ENCODE peak calls at places on chromosomes 5 and 9, in eight cellular contexts. One of them, this sample, is unnamed.
A peak's percentile ranks its signal among the peaks of the same experiment; 100 is the strongest.

GRCh38 chr5:156259618-156260017 is 67.3 kb upstream of the SGCD start:
- DNase-seq in stimulated activated CD4-positive, alpha-beta T cell treated with anti-CD3 and anti-CD28 coated beads, Interleukin-2, amount 100 ng/mL, for 48 hours: no peak
- DNase-seq in foreskin fibroblast: no peak
- DNase-seq in skeletal muscle cell: no peak
- DNase-seq in C1 segment of cervical spinal cord: no peak
- DNase-seq in endothelial cell: no peak
- DNase-seq in NCI-H2081: no peak
- DNase-seq in H9: no peak
- DNase-seq in this sample: no peak

GRCh38 chr5:149325166-149325735 is 20.0 kb upstream of the GRPEL2 start:
- DNase-seq in stimulated activated CD4-positive, alpha-beta T cell treated with anti-CD3 and anti-CD28 coated beads, Interleukin-2, amount 100 ng/mL, for 48 hours: no peak
- DNase-seq in foreskin fibroblast: no peak
- DNase-seq in skeletal muscle cell: no peak
- DNase-seq in C1 segment of cervical spinal cord: no peak
- DNase-seq in endothelial cell: no peak
- DNase-seq in NCI-H2081: no peak
- DNase-seq in H9: no peak
- DNase-seq in this sample: no peak

GRCh38 chr9:18531127-18531526 is 57.2 kb downstream of the ADAMTSL1 start:
- DNase-seq in stimulated activated CD4-positive, alpha-beta T cell treated with anti-CD3 and anti-CD28 coated beads, Interleukin-2, amount 100 ng/mL, for 48 hours: no peak
- DNase-seq in foreskin fibroblast: peak; percentile 11
- DNase-seq in skeletal muscle cell: no peak
- DNase-seq in C1 segment of cervical spinal cord: no peak
- DNase-seq in endothelial cell: no peak
- DNase-seq in NCI-H2081: no peak
- DNase-seq in H9: no peak
- DNase-seq in this sample: no peak

GRCh38 chr9:89786650-89787049 is 181.8 kb downstream of the GADD45G start:
- DNase-seq in stimulated activated CD4-positive, alpha-beta T cell treated with anti-CD3 and anti-CD28 coated beads, Interleukin-2, amount 100 ng/mL, for 48 hours: no peak
- DNase-seq in foreskin fibroblast: no peak
- DNase-seq in skeletal muscle cell: no peak
- DNase-seq in C1 segment of cervical spinal cord: no peak
- DNase-seq in endothelial cell: no peak
- DNase-seq in NCI-H2081: no peak
- DNase-seq in H9: no peak
- DNase-seq in this sample: no peak

GRCh38 chr9:93116049-93116961 is 17.7 kb downstream of the NINJ1 start:
- DNase-seq in stimulated activated CD4-positive, alpha-beta T cell treated with anti-CD3 and anti-CD28 coated beads, Interleukin-2, amount 100 ng/mL, for 48 hours: no peak
- DNase-seq in foreskin fibroblast: peak; percentile 65
- DNase-seq in skeletal muscle cell: no peak
- DNase-seq in C1 segment of cervical spinal cord: no peak
- DNase-seq in endothelial cell: no peak
- DNase-seq in NCI-H2081: no peak
- DNase-seq in H9: no peak
- DNase-seq in this sample: no peak

GRCh38 chr5:89458330-89458656 is 575.3 kb upstream of the MEF2C start:
- DNase-seq in stimulated activated CD4-positive, alpha-beta T cell treated with anti-CD3 and anti-CD28 coated beads, Interleukin-2, amount 100 ng/mL, for 48 hours: no peak
- DNase-seq in foreskin fibroblast: no peak
- DNase-seq in skeletal muscle cell: no peak
- DNase-seq in C1 segment of cervical spinal cord: no peak
- DNase-seq in endothelial cell: no peak
- DNase-seq in NCI-H2081: no peak
- DNase-seq in H9: no peak
- DNase-seq in this sample: no peak

GRCh38 chr5:95591490-95591901 is 28.4 kb upstream of the GPR150 start:
- DNase-seq in stimulated activated CD4-positive, alpha-beta T cell treated with anti-CD3 and anti-CD28 coated beads, Interleukin-2, amount 100 ng/mL, for 48 hours: no peak
- DNase-seq in foreskin fibroblast: peak; percentile 79
- DNase-seq in skeletal muscle cell: peak; percentile 60
- DNase-seq in C1 segment of cervical spinal cord: no peak
- DNase-seq in endothelial cell: no peak
- DNase-seq in NCI-H2081: no peak
- DNase-seq in H9: no peak
- DNase-seq in this sample: peak; percentile 63

GRCh38 chr5:52844885-52845284 is 57.2 kb downstream of the ITGA1 start:
- DNase-seq in stimulated activated CD4-positive, alpha-beta T cell treated with anti-CD3 and anti-CD28 coated beads, Interleukin-2, amount 100 ng/mL, for 48 hours: no peak
- DNase-seq in foreskin fibroblast: no peak
- DNase-seq in skeletal muscle cell: peak; percentile 21
- DNase-seq in C1 segment of cervical spinal cord: no peak
- DNase-seq in endothelial cell: no peak
- DNase-seq in NCI-H2081: no peak
- DNase-seq in H9: no peak
- DNase-seq in this sample: no peak

GRCh38 chr5:56010431-56010830 is 15.7 kb upstream of the IL6ST start:
- DNase-seq in stimulated activated CD4-positive, alpha-beta T cell treated with anti-CD3 and anti-CD28 coated beads, Interleukin-2, amount 100 ng/mL, for 48 hours: no peak
- DNase-seq in foreskin fibroblast: no peak
- DNase-seq in skeletal muscle cell: no peak
- DNase-seq in C1 segment of cervical spinal cord: no peak
- DNase-seq in endothelial cell: no peak
- DNase-seq in NCI-H2081: no peak
- DNase-seq in H9: no peak
- DNase-seq in this sample: no peak

GRCh38 chr5:97182571-97183099 is 412 bp downstream of the RIOK2 start:
- DNase-seq in stimulated activated CD4-positive, alpha-beta T cell treated with anti-CD3 and anti-CD28 coated beads, Interleukin-2, amount 100 ng/mL, for 48 hours: no peak
- DNase-seq in foreskin fibroblast: no peak
- DNase-seq in skeletal muscle cell: no peak
- DNase-seq in C1 segment of cervical spinal cord: no peak
- DNase-seq in endothelial cell: no peak
- DNase-seq in NCI-H2081: no peak
- DNase-seq in H9: no peak
- DNase-seq in this sample: no peak

This sample was measured in AG04449.